ENCODE peak calls at places on chromosomes 12 and 14, in seven cellular contexts. W is mammary epithelial cell; O is activated CD8-positive, alpha-beta T cell treated with anti-CD3 and anti-CD28 coated beads, Interleukin-2, amount 10 ng/mL, durations not matched to agents 7 days and 5 days; K is right atrium auricular region; Q is brain microvascular endothelial cell; M is pancreas; L is right lobe of liver. C is an unnamed sample.

GRCh38 chr14:84209021-84209420 is 1320.9 kb upstream of the FLRT2 start:
- DNase-seq in W (no peak), O (no peak), K (no peak), Q (peak), M (no peak), L (no peak), C (no peak)

GRCh38 chr12:58248599-58248998 is 307.2 kb downstream of the ATP23 start:
- DNase-seq in W (no peak), O (no peak), K (no peak), Q (no peak), M (no peak), L (no peak), C (no peak)

GRCh38 chr14:22556021-22556989 is 32.7 kb downstream of the DAD1 start:
- DNase-seq in W (peak), O (peak), K (no peak), Q (peak), M (no peak), L (peak), C (peak)

GRCh38 chr12:104213952-104214351 is 1.6 kb upstream of the TXNRD1 start:
- DNase-seq in W (no peak), O (no peak), K (no peak), Q (peak), M (no peak), L (no peak), C (no peak)

GRCh38 chr12:116406529-116406928 is 129.0 kb upstream of the MED13L start:
- DNase-seq in W (peak), O (no peak), K (peak), Q (peak), M (no peak), L (peak), C (no peak)

GRCh38 chr14:78674820-78675219 is 504.6 kb downstream of the NRXN3 start:
- DNase-seq in W (no peak), O (no peak), K (no peak), Q (no peak), M (no peak), L (no peak), C (no peak)

GRCh38 chr14:22801716-22802115 is 13.5 kb downstream of the SLC7A7 start:
- DNase-seq in W (no peak), O (no peak), K (no peak), Q (no peak), M (no peak), L (no peak), C (no peak)

GRCh38 chr14:49970474-49971147 is 77.7 kb downstream of the ARF6 start:
- DNase-seq in W (no peak), O (no peak), K (peak), Q (peak), M (no peak), L (no peak), C (no peak)

GRCh38 chr12:126601184-126602170 is 1536.2 kb downstream of the AACS start:
- DNase-seq in W (no peak), O (no peak), K (no peak), Q (no peak), M (no peak), L (no peak), C (no peak)

GRCh38 chr12:52146822-52147366 is 44.9 kb downstream of the KRT80 start:
- DNase-seq in W (no peak), O (no peak), K (no peak), Q (no peak), M (no peak), L (no peak), C (no peak)

GRCh38 chr14:94827711-94828505 is 58.0 kb upstream of the GSC start:
- DNase-seq in W (no peak), O (no peak), K (no peak), Q (no peak), M (no peak), L (no peak), C (no peak)

GRCh38 chr12:51254592-51254991 is 15.6 kb downstream of the SMAGP start:
- DNase-seq in W (no peak), O (no peak), K (no peak), Q (no peak), M (no peak), L (no peak), C (no peak)

GRCh38 chr12:57460457-57461325 is 1.1 kb downstream of the GLI1 start:
- DNase-seq in W (no peak), O (peak), K (no peak), Q (no peak), M (peak), L (no peak), C (peak)

GRCh38 chr12:105510526-105510925 is 180.0 kb downstream of the C12orf75 start:
- DNase-seq in W (no peak), O (no peak), K (no peak), Q (no peak), M (no peak), L (no peak), C (no peak)

GRCh38 chr14:78959674-78960264 is 789.6 kb downstream of the NRXN3 start:
- DNase-seq in W (peak), O (peak), K (peak), Q (peak), M (peak), L (peak), C (peak)

GRCh38 chr14:100538566-100539318 is 48.5 kb downstream of the BEGAIN start:
- DNase-seq in W (no peak), O (no peak), K (no peak), Q (no peak), M (peak), L (peak), C (no peak)

GRCh38 chr12:12349711-12350665 is at the start of gene MANSC1:
- DNase-seq in W (no peak), O (peak), K (peak), Q (no peak), M (peak), L (peak), C (peak)

GRCh38 chr12:103647267-103647666 is 60.2 kb downstream of the STAB2 start:
- DNase-seq in W (peak), O (no peak), K (no peak), Q (peak), M (no peak), L (no peak), C (peak)

GRCh38 chr14:69873877-69874780 is 5.1 kb upstream of the SMOC1 start:
- DNase-seq in W (peak), O (no peak), K (no peak), Q (peak), M (no peak), L (no peak), C (no peak)

GRCh38 chr12:39606712-39607423 is 12.7 kb downstream of the ABCD2 start:
- DNase-seq in W (no peak), O (no peak), K (no peak), Q (no peak), M (no peak), L (no peak), C (no peak)